ENCODE peak calls at places on chromosome 6, in eight cellular contexts. I, M, U, R, P, K, E and X are unnamed samples.

GRCh38 chr6:34947561-34947960 is 58.5 kb downstream of the ANKS1A start:
- DNase-seq in K (no peak), I (no peak), M (no peak), E (no peak), P (no peak), R (no peak), U (no peak), X (no peak)

GRCh38 chr6:149921361-149921760 is 1.6 kb downstream of the RAET1G start:
- DNase-seq in K (no peak), E (no peak), I (no peak), M (no peak), P (no peak), U (no peak), R (peak; percentile 8), X (peak; percentile 11)

GRCh38 chr6:7106752-7107577 is 796 bp upstream of the RREB1 start:
- DNase-seq in K (peak; percentile 44), R (peak; percentile 60), U (peak; percentile 25), I (peak; percentile 75), P (peak; percentile 59), M (peak; percentile 48), E (peak; percentile 85), X (peak; percentile 48)

GRCh38 chr6:43120938-43121913 is 45.1 kb downstream of the PTK7 start:
- DNase-seq in M (no peak), I (peak; percentile 87), U (no peak), E (no peak), R (peak; percentile 84), P (no peak), K (peak; percentile 75), X (no peak)

GRCh38 chr6:56954389-56955170 is at the start of gene BEND6:
- DNase-seq in P (peak; percentile 49), R (peak; percentile 66), U (peak; percentile 7), E (peak; percentile 48), M (peak; percentile 78), I (peak; percentile 77), K (peak; percentile 62), X (peak; percentile 23)

GRCh38 chr6:142716097-142716496 is 228.9 kb downstream of the HIVEP2 start:
- DNase-seq in I (no peak), R (no peak), E (no peak), M (no peak), U (peak; percentile 70), K (no peak), P (no peak), X (no peak)

GRCh38 chr6:158262755-158263154 is 49.5 kb upstream of the TULP4 start:
- DNase-seq in K (no peak), R (no peak), I (no peak), M (no peak), E (no peak), U (no peak), P (no peak), X (no peak)

GRCh38 chr6:57262901-57263694 is 41.0 kb upstream of the RAB23 start:
- DNase-seq in P (no peak), E (no peak), I (peak; percentile 82), M (no peak), K (peak; percentile 35), U (no peak), R (peak; percentile 65), X (no peak)

GRCh38 chr6:23823421-23823820 is 302.6 kb upstream of the NRSN1 start:
- DNase-seq in R (no peak), U (no peak), I (no peak), M (no peak), K (no peak), P (no peak), E (no peak), X (no peak)

GRCh38 chr6:137975058-137975940 is 108.2 kb downstream of the TNFAIP3 start:
- DNase-seq in U (no peak), I (no peak), R (no peak), K (no peak), P (no peak), M (no peak), E (no peak), X (no peak)

GRCh38 chr6:45663181-45664180 is 285.7 kb upstream of the SUPT3H start:
- DNase-seq in I (no peak), R (no peak), P (peak; percentile 55), U (no peak), M (peak; percentile 71), K (peak; percentile 27), E (peak; percentile 67), X (peak; percentile 22)

GRCh38 chr6:31719001-31719400 is 2.5 kb downstream of the LY6G6C start:
- DNase-seq in U (no peak), M (no peak), R (no peak), P (no peak), I (no peak), E (no peak), K (no peak), X (no peak)

GRCh38 chr6:31715022-31715683 is at the start of gene LY6G6D:
- DNase-seq in I (no peak), U (no peak), E (no peak), R (no peak), K (no peak), M (peak; percentile 17), P (no peak), X (no peak)

GRCh38 chr6:31718294-31718693 is 3.1 kb downstream of the LY6G6D start:
- DNase-seq in I (no peak), E (no peak), K (no peak), R (no peak), P (peak; percentile 48), M (no peak), U (no peak), X (no peak)

GRCh38 chr6:31720196-31720770 is 1.3 kb downstream of the LY6G6C start:
- DNase-seq in U (no peak), M (no peak), E (no peak), R (no peak), K (no peak), I (no peak), P (peak; percentile 2), X (no peak)

GRCh38 chr6:31717499-31718222 is 2.5 kb downstream of the LY6G6D start:
- DNase-seq in K (no peak), I (no peak), R (no peak), P (no peak), E (no peak), U (no peak), M (peak; percentile 29), X (no peak)
- TF ChIP-seq CTCF in K (no peak), I (no peak), R (no peak), P (no peak), E (no peak), U (no peak), M (no peak), X (no peak)

GRCh38 chr6:132728616-132729015 is 14.8 kb upstream of the VNN1 start:
- DNase-seq in R (no peak), I (no peak), E (no peak), M (no peak), K (no peak), P (no peak), U (no peak), X (no peak)
- TF ChIP-seq CTCF in R (no peak), I (no peak), E (no peak), M (peak; percentile 16), K (no peak), P (no peak), U (no peak), X (no peak)

DNA sequence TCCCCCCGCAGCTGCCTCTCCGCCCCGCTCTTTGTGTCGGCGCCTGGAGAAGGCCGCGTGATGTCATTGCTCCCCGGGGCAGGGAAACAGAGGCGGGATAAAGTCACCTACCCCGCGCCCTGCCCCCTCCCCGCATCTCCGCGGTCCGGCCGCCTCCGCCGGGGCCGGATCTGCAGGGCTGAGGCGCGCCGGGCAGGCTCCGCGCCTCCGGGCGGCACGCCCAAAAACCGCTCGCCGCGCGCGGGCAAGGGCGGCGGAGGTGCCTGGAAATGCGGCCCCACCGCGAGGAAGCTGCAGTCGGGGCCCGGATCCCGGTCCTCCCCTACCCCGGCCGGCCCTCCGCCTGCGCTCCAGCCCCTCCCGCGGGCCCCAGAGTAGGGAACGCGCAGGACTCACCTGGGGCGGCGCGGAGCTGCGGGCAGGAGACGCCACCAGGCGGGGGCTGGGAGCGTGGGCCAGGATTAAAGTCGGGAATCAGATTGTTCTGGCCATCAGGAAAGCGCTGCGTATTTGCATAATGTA is at the start of gene FAXC:
- DNase-seq in R (peak; percentile 25), U (peak; percentile 67), K (no peak), E (peak; percentile 29), I (peak; percentile 73), M (peak; percentile 63), P (peak; percentile 73), X (no peak)
- TF ChIP-seq CTCF in R (peak; percentile 23), U (no peak), K (peak; percentile 6), E (no peak), I (no peak), M (no peak), P (peak; percentile 24), X (no peak)

DNA sequence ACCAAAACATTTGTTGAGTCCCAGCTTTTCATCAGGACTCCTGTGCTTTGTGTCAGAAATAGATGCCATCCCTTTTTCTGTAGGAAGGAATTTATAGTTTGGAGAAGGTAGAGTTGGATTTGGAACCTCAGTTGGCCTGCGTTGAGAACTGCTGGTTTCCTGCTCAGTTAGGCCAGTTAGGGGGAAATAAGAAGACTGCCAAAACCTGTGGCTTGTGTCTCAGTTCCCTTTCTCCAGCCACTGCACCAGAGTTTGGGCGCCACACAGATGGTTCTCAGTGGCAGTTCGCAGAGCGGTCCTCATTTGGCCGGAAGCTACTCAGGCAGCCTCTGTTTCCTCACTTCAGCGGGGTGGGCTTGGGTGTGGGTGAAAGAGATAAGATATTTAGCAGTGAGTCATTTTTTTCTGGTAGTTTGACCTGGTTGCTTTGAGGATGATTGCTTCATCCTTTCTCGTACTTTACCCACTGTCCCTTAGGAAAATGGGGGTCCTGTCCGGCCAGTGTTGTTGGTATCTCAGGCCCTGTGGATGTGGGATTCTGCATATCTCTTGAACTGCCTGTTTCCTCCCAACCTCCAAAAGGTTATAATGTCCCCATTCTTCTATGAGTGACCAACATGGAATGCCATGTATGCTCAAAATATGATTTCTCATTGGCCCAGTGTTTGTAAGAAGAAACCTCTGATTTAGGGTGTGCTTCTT is 53.7 kb downstream of the JARID2 start:
- DNase-seq in M (no peak), K (peak; percentile 35), E (peak; percentile 73), I (peak; percentile 70), P (peak; percentile 56), U (no peak), R (no peak), X (peak; percentile 65)
- TF ChIP-seq CTCF in M (no peak), K (no peak), E (no peak), I (no peak), P (no peak), U (no peak), R (no peak), X (no peak)

DNA sequence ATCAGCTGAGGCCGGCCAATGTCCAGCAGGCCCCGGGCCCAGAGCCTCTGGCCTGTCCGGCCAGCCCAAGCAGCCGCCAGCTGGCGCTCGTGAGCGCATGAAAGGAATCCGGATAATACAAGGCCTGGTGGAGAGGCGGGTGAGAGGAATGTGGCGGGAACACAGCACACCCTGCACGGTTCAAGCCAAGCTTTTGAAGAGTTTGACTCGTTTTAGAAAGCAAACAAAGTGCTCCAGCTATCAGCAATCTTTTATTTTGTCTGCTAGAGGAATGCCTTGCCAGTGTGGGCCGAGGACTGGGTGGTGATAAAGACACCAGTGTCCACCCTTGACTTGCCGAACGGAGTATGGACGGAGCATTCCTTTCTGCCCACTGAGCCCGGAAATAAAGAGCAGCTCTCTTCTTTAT is 9.3 kb upstream of the NEDD9 start:
- DNase-seq in U (peak; percentile 69), I (peak; percentile 79), E (no peak), M (peak; percentile 67), P (peak; percentile 90), K (peak; percentile 69), R (peak; percentile 72), X (no peak)
- TF ChIP-seq CTCF in U (peak; percentile 68), I (no peak), E (no peak), M (peak; percentile 61), P (peak; percentile 78), K (peak; percentile 38), R (peak; percentile 30), X (no peak)

GRCh38 chr6:90574610-90575009 is 12.3 kb downstream of the MAP3K7 start:
- DNase-seq in U (no peak), R (no peak), P (no peak), I (no peak), M (no peak), E (no peak), K (no peak), X (no peak)
- TF ChIP-seq CTCF in U (no peak), R (no peak), P (no peak), I (no peak), M (no peak), E (no peak), K (no peak), X (no peak)